ENCODE peak calls at places on chromosomes 16 and 17, in ten cellular contexts. U, J, L, G, D, M, Z, T, W and F are unnamed samples.

GRCh38 chr17:77616243-77616731 is 342.2 kb upstream of the TNRC6C start:
- DNase-seq in U (no peak), J (peak; percentile 78), L (no peak), G (no peak), D (no peak), M (no peak), Z (no peak), T (no peak), W (no peak), F (no peak)

GRCh38 chr16:3548445-3548844 is 28.8 kb downstream of the NLRC3 start:
- DNase-seq in U (no peak), J (no peak), L (no peak), G (no peak), D (no peak), M (no peak), Z (no peak), T (no peak), W (no peak), F (no peak)

GRCh38 chr16:77760800-77761199 is 27.6 kb upstream of the VAT1L start:
- DNase-seq in U (no peak), J (peak; percentile 20), L (no peak), G (no peak), D (no peak), M (no peak), Z (no peak), T (no peak), W (no peak), F (no peak)

GRCh38 chr16:12976491-12976890 is 75.1 kb downstream of the SHISA9 start:
- DNase-seq in U (no peak), J (no peak), L (no peak), G (no peak), D (no peak), M (no peak), Z (no peak), T (no peak), W (peak; percentile 49), F (no peak)

GRCh38 chr17:35001549-35001948 is 21.2 kb downstream of the LIG3 start:
- DNase-seq in U (no peak), J (no peak), L (no peak), G (no peak), D (no peak), M (no peak), Z (no peak), T (no peak), W (no peak), F (no peak)

GRCh38 chr17:33033176-33033575 is 41.5 kb downstream of the SPACA3 start:
- DNase-seq in U (no peak), J (no peak), L (no peak), G (no peak), D (no peak), M (no peak), Z (no peak), T (no peak), W (no peak), F (no peak)

GRCh38 chr17:4796550-4796915 is 569 bp downstream of the PSMB6 start:
- DNase-seq in U (peak; percentile 50), J (peak; percentile 47), L (peak; percentile 75), G (peak; percentile 63), D (no peak), M (no peak), Z (no peak), T (peak; percentile 78), W (peak; percentile 41), F (peak; percentile 70)

GRCh38 chr16:50373345-50373701 is 4.5 kb upstream of the BRD7 start:
- DNase-seq in U (no peak), J (no peak), L (no peak), G (no peak), D (no peak), M (no peak), Z (no peak), T (no peak), W (no peak), F (no peak)

GRCh38 chr17:74410001-74410443 is 21.9 kb upstream of the GPRC5C start:
- DNase-seq in U (no peak), J (no peak), L (no peak), G (no peak), D (peak; percentile 76), M (no peak), Z (no peak), T (no peak), W (no peak), F (no peak)

GRCh38 chr16:75486666-75487313 is 8.5 kb downstream of the CHST6 start:
- DNase-seq in U (no peak), J (no peak), L (no peak), G (no peak), D (no peak), M (no peak), Z (no peak), T (no peak), W (no peak), F (no peak)

DNA sequence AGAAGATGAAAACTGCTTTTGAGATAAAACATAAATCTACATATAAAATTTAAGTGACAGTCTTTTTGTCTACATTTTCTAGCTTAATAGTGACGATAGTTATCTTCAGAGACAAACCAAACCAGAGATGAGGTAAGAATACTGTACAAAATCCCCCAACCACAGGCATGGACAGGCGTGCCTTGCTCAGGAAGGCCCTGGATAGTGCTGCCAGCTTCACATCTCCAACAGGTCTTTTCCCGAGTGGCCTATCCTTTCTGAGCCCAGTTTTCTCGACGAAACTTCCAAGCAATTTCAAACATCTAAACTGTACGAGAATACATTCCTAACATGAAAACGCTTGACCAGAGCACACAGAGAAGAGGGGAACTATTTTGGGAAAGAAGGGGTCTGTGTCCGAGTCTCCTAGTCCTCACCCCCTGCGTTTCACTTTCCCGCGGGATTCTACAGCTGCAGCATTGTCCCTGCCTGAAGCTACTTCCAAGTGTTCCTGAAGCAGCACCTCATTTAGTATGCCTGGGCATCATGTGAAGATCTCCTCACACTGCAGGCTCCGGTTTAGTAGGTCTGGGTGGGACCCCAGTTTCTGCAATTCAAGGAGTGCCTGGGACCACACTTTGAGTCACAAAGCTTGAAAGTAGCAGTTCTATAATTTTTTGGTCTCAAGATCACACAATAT is 37.8 kb downstream of the GNA13 start:
- DNase-seq in U (no peak), J (peak; percentile 47), L (no peak), G (no peak), D (no peak), M (no peak), Z (no peak), T (no peak), W (no peak), F (peak; percentile 9)
- H4K20me1 ChIP-seq in U (no peaks in the 10 kb centered on the region), J (peaks cover 11% of the 10 kb centered on the region), L (peaks cover 73% of the 10 kb centered on the region), G (peaks cover 21% of the 10 kb centered on the region), D (peaks cover 27% of the 10 kb centered on the region), M (peaks cover 28% of the 10 kb centered on the region), Z (peaks cover 5% of the 10 kb centered on the region), T (peaks cover 20% of the 10 kb centered on the region), W (peaks cover 6% of the 10 kb centered on the region), F (no peaks in the 10 kb centered on the region)

GRCh38 chr16:83200005-83200779 is 573.4 kb downstream of the CDH13 start:
- DNase-seq in U (no peak), J (peak; percentile 29), L (no peak), G (no peak), D (peak; percentile 3), M (no peak), Z (no peak), T (peak; percentile 17), W (no peak), F (peak; percentile 43)
- TF ChIP-seq CTCF in U (peak; percentile 26), J (no peak), L (peak; percentile 48), G (no peak), D (no peak), M (no peak), Z (no peak), T (peak; percentile 45), W (no peak), F (peak; percentile 27)

GRCh38 chr17:66415366-66416206 is 113.2 kb downstream of the PRKCA start:
- DNase-seq in U (no peak), J (no peak), L (no peak), G (peak; percentile 64), D (no peak), M (no peak), Z (no peak), T (no peak), W (no peak), F (no peak)
- H4K20me1 ChIP-seq in U (peaks cover 5% of the 10 kb centered on the region), J (no peaks in the 10 kb centered on the region), L (peaks cover 78% of the 10 kb centered on the region), G (no peaks in the 10 kb centered on the region), D (no peaks in the 10 kb centered on the region), M (no peaks in the 10 kb centered on the region), Z (no peaks in the 10 kb centered on the region), T (no peaks in the 10 kb centered on the region), W (no peaks in the 10 kb centered on the region), F (no peaks in the 10 kb centered on the region)

GRCh38 chr16:85602831-85603755 is 10.0 kb upstream of the GSE1 start:
- DNase-seq in U (no peak), J (no peak), L (no peak), G (no peak), D (peak; percentile 63), M (no peak), Z (no peak), T (no peak), W (peak; percentile 6), F (no peak)
- TF ChIP-seq CTCF in U (no peak), J (no peak), L (no peak), G (no peak), D (no peak), M (no peak), Z (no peak), T (peak; percentile 38), W (no peak), F (peak; percentile 21)

DNA sequence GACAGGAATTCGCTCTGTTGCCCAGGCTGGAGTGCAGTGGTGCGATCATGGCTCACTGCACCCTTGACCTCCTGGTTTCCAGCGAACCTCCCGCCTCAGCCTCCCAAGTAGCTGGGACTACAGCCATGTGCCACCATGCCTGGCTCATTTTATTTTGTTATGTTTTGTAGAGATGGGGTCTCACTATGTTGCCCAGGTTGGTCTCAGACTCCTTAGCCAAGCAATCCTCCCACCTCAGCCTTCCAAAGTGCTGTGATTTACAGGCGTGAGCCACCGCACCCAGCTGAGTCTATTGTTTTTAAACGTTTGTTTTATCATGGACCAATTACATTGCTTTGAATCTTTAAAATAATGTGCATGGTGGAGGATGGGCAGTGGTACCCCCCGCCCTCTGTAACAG is 28.9 kb downstream of the COTL1 start:
- DNase-seq in U (no peak), J (no peak), L (no peak), G (no peak), D (no peak), M (no peak), Z (no peak), T (no peak), W (no peak), F (no peak)
- H4K20me1 ChIP-seq in U (peaks cover 6% of the 10 kb centered on the region), J (no peaks in the 10 kb centered on the region), L (peaks cover 6% of the 10 kb centered on the region), G (no peaks in the 10 kb centered on the region), D (peaks cover 9% of the 10 kb centered on the region), M (no peaks in the 10 kb centered on the region), Z (peaks cover 10% of the 10 kb centered on the region), T (peaks cover 9% of the 10 kb centered on the region), W (peaks cover 81% of the 10 kb centered on the region), F (peaks cover 21% of the 10 kb centered on the region)